ENCODE peak calls at places on chromosomes 3 and 15, in seven cellular contexts. One of them, this sample, is unnamed.

GRCh38 chr3:8596706-8597514 is 47.7 kb downstream of the SSUH2 start:
- DNase-seq in right atrium auricular region: no peak
- DNase-seq in T-helper 17 cell: no peak
- DNase-seq in activated naive CD8-positive, alpha-beta T cell treated with anti-CD3 and anti-CD28 coated beads, Interleukin-2, amount 50 U/mL, for 24 hours: no peak
- DNase-seq in NCI-H1105 treated with DMSO at 0.1 percent for 48 hours: no peak
- DNase-seq in NCI-H1092: no peak
- DNase-seq in gastrocnemius medialis: peak
- DNase-seq in this sample: no peak

GRCh38 chr15:91049378-91050127 is 27.2 kb upstream of the VPS33B start:
- DNase-seq in right atrium auricular region: peak
- DNase-seq in T-helper 17 cell: peak
- DNase-seq in activated naive CD8-positive, alpha-beta T cell treated with anti-CD3 and anti-CD28 coated beads, Interleukin-2, amount 50 U/mL, for 24 hours: peak
- DNase-seq in NCI-H1105 treated with DMSO at 0.1 percent for 48 hours: peak
- DNase-seq in NCI-H1092: peak
- DNase-seq in gastrocnemius medialis: peak
- DNase-seq in this sample: no peak

GRCh38 chr3:128367726-128368125 is 99.0 kb downstream of the DNAJB8 start:
- DNase-seq in right atrium auricular region: no peak
- DNase-seq in T-helper 17 cell: no peak
- DNase-seq in activated naive CD8-positive, alpha-beta T cell treated with anti-CD3 and anti-CD28 coated beads, Interleukin-2, amount 50 U/mL, for 24 hours: no peak
- DNase-seq in NCI-H1105 treated with DMSO at 0.1 percent for 48 hours: no peak
- DNase-seq in NCI-H1092: no peak
- DNase-seq in gastrocnemius medialis: no peak
- DNase-seq in this sample: no peak

GRCh38 chr15:52103217-52104207 is 9.1 kb downstream of the BCL2L10 start:
- DNase-seq in right atrium auricular region: peak
- DNase-seq in T-helper 17 cell: no peak
- DNase-seq in activated naive CD8-positive, alpha-beta T cell treated with anti-CD3 and anti-CD28 coated beads, Interleukin-2, amount 50 U/mL, for 24 hours: no peak
- DNase-seq in NCI-H1105 treated with DMSO at 0.1 percent for 48 hours: no peak
- DNase-seq in NCI-H1092: no peak
- DNase-seq in gastrocnemius medialis: peak
- DNase-seq in this sample: no peak

GRCh38 chr3:191753186-191753585 is 292.2 kb downstream of the PYDC2 start:
- DNase-seq in right atrium auricular region: no peak
- DNase-seq in T-helper 17 cell: no peak
- DNase-seq in activated naive CD8-positive, alpha-beta T cell treated with anti-CD3 and anti-CD28 coated beads, Interleukin-2, amount 50 U/mL, for 24 hours: no peak
- DNase-seq in NCI-H1105 treated with DMSO at 0.1 percent for 48 hours: no peak
- DNase-seq in NCI-H1092: no peak
- DNase-seq in gastrocnemius medialis: no peak
- DNase-seq in this sample: no peak

GRCh38 chr3:141389703-141390102 is 21.4 kb downstream of the ZBTB38 start:
- DNase-seq in right atrium auricular region: no peak
- DNase-seq in T-helper 17 cell: no peak
- DNase-seq in activated naive CD8-positive, alpha-beta T cell treated with anti-CD3 and anti-CD28 coated beads, Interleukin-2, amount 50 U/mL, for 24 hours: no peak
- DNase-seq in NCI-H1105 treated with DMSO at 0.1 percent for 48 hours: no peak
- DNase-seq in NCI-H1092: no peak
- DNase-seq in gastrocnemius medialis: no peak
- DNase-seq in this sample: no peak

GRCh38 chr15:77500986-77501385 is 80.3 kb downstream of the HMG20A start:
- DNase-seq in right atrium auricular region: no peak
- DNase-seq in T-helper 17 cell: no peak
- DNase-seq in activated naive CD8-positive, alpha-beta T cell treated with anti-CD3 and anti-CD28 coated beads, Interleukin-2, amount 50 U/mL, for 24 hours: no peak
- DNase-seq in NCI-H1105 treated with DMSO at 0.1 percent for 48 hours: no peak
- DNase-seq in NCI-H1092: no peak
- DNase-seq in gastrocnemius medialis: no peak
- DNase-seq in this sample: no peak

GRCh38 chr15:68700395-68701123 is 120.1 kb downstream of the ANP32A start:
- DNase-seq in right atrium auricular region: peak
- DNase-seq in T-helper 17 cell: no peak
- DNase-seq in activated naive CD8-positive, alpha-beta T cell treated with anti-CD3 and anti-CD28 coated beads, Interleukin-2, amount 50 U/mL, for 24 hours: no peak
- DNase-seq in NCI-H1105 treated with DMSO at 0.1 percent for 48 hours: peak
- DNase-seq in NCI-H1092: peak
- DNase-seq in gastrocnemius medialis: peak
- DNase-seq in this sample: no peak